ENCODE peak calls at places on chromosomes 16 and 17, in seven cellular contexts. Y is amniotic epithelial cell, S is pancreas, L is HEK293T, H is neural crest cell, X is T-helper 22 cell, J is NCI-H69. N is an unnamed sample.

GRCh38 chr16:13931845-13932244 is 11.9 kb downstream of the ERCC4 start:
- DNase-seq in Y (no peak), S (no peak), L (no peak), H (no peak), X (no peak), J (no peak), N (no peak)

GRCh38 chr16:24208710-24209109 is 47.4 kb upstream of the CACNG3 start:
- DNase-seq in Y (no peak), S (no peak), L (no peak), H (no peak), X (no peak), J (no peak), N (no peak)

GRCh38 chr17:45851873-45852272 is 7.2 kb downstream of the SPPL2C start:
- DNase-seq in Y (no peak), S (no peak), L (no peak), H (no peak), X (no peak), J (no peak), N (no peak)

GRCh38 chr16:82735696-82736095 is 108.9 kb downstream of the CDH13 start:
- DNase-seq in Y (peak), S (no peak), L (no peak), H (no peak), X (no peak), J (no peak), N (no peak)

GRCh38 chr16:76222853-76223252 is 54.3 kb upstream of the CNTNAP4 start:
- DNase-seq in Y (peak), S (no peak), L (no peak), H (no peak), X (no peak), J (no peak), N (no peak)

GRCh38 chr17:64741924-64742670 is 80.0 kb upstream of the SMURF2 start:
- DNase-seq in Y (no peak), S (no peak), L (no peak), H (no peak), X (no peak), J (no peak), N (no peak)

GRCh38 chr17:2215616-2216364 is 87.8 kb downstream of the SMG6 start:
- DNase-seq in Y (peak), S (no peak), L (peak), H (no peak), X (peak), J (no peak), N (no peak)

GRCh38 chr17:81245024-81245664 is 6.0 kb downstream of the NDUFAF8 start:
- DNase-seq in Y (peak), S (peak), L (no peak), H (no peak), X (no peak), J (no peak), N (no peak)

GRCh38 chr17:1577186-1577585 is 14.6 kb upstream of the PITPNA start:
- DNase-seq in Y (peak), S (peak), L (no peak), H (no peak), X (no peak), J (no peak), N (peak)

N was measured in left lobe of liver.